ENCODE peak calls at places on chromosomes 4 and X, in five cellular contexts. N, X, Q, Z and R are unnamed samples.

GRCh38 chrX:70429759-70430158 is 6.6 kb downstream of the GDPD2 start:
- DNase-seq in N (no peak), X (no peak), Q (no peak), Z (no peak), R (no peak)

GRCh38 chr4:147546341-147546740 is 65.4 kb downstream of the EDNRA start:
- DNase-seq in N (no peak), X (no peak), Q (no peak), Z (peak), R (no peak)

GRCh38 chr4:81195475-81195874 is 19.5 kb downstream of the PRKG2 start:
- DNase-seq in N (no peak), X (no peak), Q (no peak), Z (no peak), R (no peak)

GRCh38 chr4:82248903-82249632 is 124.7 kb downstream of the HNRNPD start:
- DNase-seq in N (no peak), X (no peak), Q (no peak), Z (no peak), R (no peak)

GRCh38 chr4:87391783-87392054 is 731 bp upstream of the HSD17B11 start:
- DNase-seq in N (no peak), X (no peak), Q (no peak), Z (peak), R (no peak)

GRCh38 chrX:54043696-54044125 is 562 bp downstream of the PHF8 start:
- DNase-seq in N (peak), X (peak), Q (peak), Z (peak), R (peak)

GRCh38 chr4:81919810-81920209 is 448.1 kb upstream of the RASGEF1B start:
- DNase-seq in N (no peak), X (no peak), Q (no peak), Z (no peak), R (peak)

GRCh38 chr4:78776729-78777555 is 792 bp downstream of the BMP2K start:
- DNase-seq in N (peak), X (peak), Q (peak), Z (peak), R (peak)

GRCh38 chr4:18051281-18051680 is 29.7 kb upstream of the LCORL start:
- DNase-seq in N (no peak), X (no peak), Q (no peak), Z (no peak), R (no peak)

GRCh38 chrX:39874202-39874816 is 223.4 kb downstream of the BCOR start:
- DNase-seq in N (no peak), X (no peak), Q (peak), Z (no peak), R (peak)

GRCh38 chrX:110671068-110671803 is 124.4 kb downstream of the CHRDL1 start:
- DNase-seq in N (no peak), X (no peak), Q (no peak), Z (no peak), R (no peak)

GRCh38 chr4:32148120-32148666 is 1428.0 kb downstream of the PCDH7 start:
- DNase-seq in N (peak), X (no peak), Q (no peak), Z (peak), R (no peak)

GRCh38 chr4:133969202-133969873 is 232.3 kb downstream of the PABPC4L start:
- DNase-seq in N (no peak), X (no peak), Q (no peak), Z (peak), R (no peak)

GRCh38 chr4:160129439-160129838 is 1026.6 kb downstream of the RAPGEF2 start:
- DNase-seq in N (no peak), X (no peak), Q (no peak), Z (no peak), R (no peak)

GRCh38 chr4:185204238-185204910 is 574 bp upstream of the CFAP97 start:
- DNase-seq in N (no peak), X (peak), Q (no peak), Z (no peak), R (peak)

GRCh38 chrX:56947695-56948094 is 47.6 kb downstream of the SPIN3 start:
- DNase-seq in N (no peak), X (no peak), Q (no peak), Z (peak), R (no peak)

GRCh38 chr4:88027611-88028608 is 20.5 kb downstream of the PKD2 start:
- DNase-seq in N (no peak), X (no peak), Q (no peak), Z (peak), R (no peak)

GRCh38 chrX:129540725-129541184 is 696 bp downstream of the OCRL start:
- DNase-seq in N (no peak), X (peak), Q (peak), Z (peak), R (no peak)

GRCh38 chr4:90281956-90282355 is 154.8 kb downstream of the CCSER1 start:
- DNase-seq in N (no peak), X (no peak), Q (no peak), Z (no peak), R (no peak)

GRCh38 chr4:52001616-52002015 is 18.5 kb downstream of the LRRC66 start:
- DNase-seq in N (no peak), X (no peak), Q (no peak), Z (no peak), R (no peak)

GRCh38 chr4:74583757-74584156 is 138.8 kb downstream of the AREG start:
- DNase-seq in N (no peak), X (no peak), Q (no peak), Z (no peak), R (no peak)

GRCh38 chr4:123190176-123190575 is 206.4 kb upstream of the SPRY1 start:
- DNase-seq in N (no peak), X (no peak), Q (no peak), Z (no peak), R (no peak)

GRCh38 chrX:143634701-143635442 is 1.0 kb downstream of the SLITRK4 start:
- DNase-seq in N (peak), X (no peak), Q (no peak), Z (no peak), R (no peak)

GRCh38 chr4:81786063-81786763 is 314.5 kb upstream of the RASGEF1B start:
- DNase-seq in N (no peak), X (no peak), Q (no peak), Z (no peak), R (no peak)

GRCh38 chr4:155761916-155762315 is 3.1 kb downstream of the GUCY1B1 start:
- DNase-seq in N (peak), X (no peak), Q (no peak), Z (no peak), R (no peak)

GRCh38 chr4:40946652-40947051 is 196.9 kb downstream of the NSUN7 start:
- DNase-seq in N (no peak), X (no peak), Q (no peak), Z (no peak), R (no peak)

GRCh38 chr4:176436500-176436973 is 116.8 kb downstream of the SPCS3 start:
- DNase-seq in N (no peak), X (peak), Q (no peak), Z (peak), R (no peak)

GRCh38 chrX:151416521-151417048 is 19.6 kb downstream of the VMA21 start:
- DNase-seq in N (no peak), X (no peak), Q (no peak), Z (no peak), R (peak)

GRCh38 chrX:19392703-19393102 is 49.0 kb downstream of the PDHA1 start:
- DNase-seq in N (no peak), X (no peak), Q (no peak), Z (no peak), R (no peak)

GRCh38 chr4:128810331-128810870 is 901 bp downstream of the JADE1 start:
- DNase-seq in N (peak), X (peak), Q (peak), Z (no peak), R (peak)

GRCh38 chr4:74624351-74625151 is 169.8 kb downstream of the BTC start:
- DNase-seq in N (no peak), X (no peak), Q (no peak), Z (peak), R (no peak)

GRCh38 chrX:16603822-16604221 is 46.1 kb upstream of the S100G start:
- DNase-seq in N (no peak), X (no peak), Q (no peak), Z (peak), R (no peak)

DNA sequence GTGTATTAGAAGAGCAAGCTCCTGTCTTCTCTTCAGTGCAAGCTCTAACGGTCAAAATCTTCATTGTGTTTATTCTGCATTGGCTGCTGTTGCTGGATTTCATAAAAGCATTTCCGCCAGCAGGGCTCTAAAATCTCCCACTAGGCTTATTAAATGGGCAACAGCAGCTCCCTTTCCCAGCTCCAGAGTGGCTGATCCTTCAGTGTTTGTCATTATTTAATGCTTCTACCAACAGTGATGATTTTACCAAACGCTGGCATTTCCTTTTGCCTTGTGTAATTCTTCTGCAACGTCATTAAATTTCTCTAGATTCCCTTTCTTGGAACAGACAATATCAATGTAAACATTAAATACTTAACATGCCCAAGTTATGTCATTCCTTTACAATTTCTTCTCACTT is 20.1 kb downstream of the SLC7A11 start:
- DNase-seq in N (no peak), X (no peak), Q (no peak), Z (peak), R (no peak)
- TF ChIP-seq CTCF in N (no peak), X (no peak), Q (no peak), Z (peak), R (no peak)

GRCh38 chrX:12447448-12448154 is 309.3 kb downstream of the FRMPD4 start:
- DNase-seq in N (no peak), X (no peak), Q (no peak), Z (peak), R (no peak)
- TF ChIP-seq CTCF in N (no peak), X (no peak), Q (no peak), Z (peak), R (no peak)

GRCh38 chr4:55347610-55348228 is 1.7 kb downstream of the SRD5A3 start:
- DNase-seq in N (no peak), X (peak), Q (no peak), Z (no peak), R (no peak)
- TF ChIP-seq CTCF in N (no peak), X (no peak), Q (no peak), Z (no peak), R (no peak)

DNA sequence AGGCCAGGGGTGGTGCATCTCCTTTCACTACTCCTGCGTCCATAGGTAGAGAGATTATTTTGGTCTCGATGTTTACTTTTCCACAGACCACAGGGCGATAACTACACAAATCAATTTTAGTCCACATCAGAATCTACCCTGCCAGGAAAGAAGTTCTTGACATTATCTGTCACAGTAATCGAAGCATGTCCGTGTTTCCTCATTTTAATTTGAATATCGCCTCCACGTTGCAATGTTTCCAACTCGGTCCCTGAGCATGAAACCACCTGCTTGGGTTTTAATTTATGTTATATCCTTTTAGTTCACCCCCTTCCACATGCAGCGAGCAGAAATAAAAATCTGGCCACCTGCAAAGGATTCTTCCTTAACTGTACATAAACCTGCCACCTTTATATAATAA is 100.1 kb upstream of the ATXN3L start:
- DNase-seq in N (no peak), X (peak), Q (no peak), Z (no peak), R (no peak)
- TF ChIP-seq CTCF in N (no peak), X (no peak), Q (peak), Z (no peak), R (no peak)

GRCh38 chrX:104253567-104254441 is 929 bp downstream of the ESX1 start:
- DNase-seq in N (peak), X (no peak), Q (peak), Z (no peak), R (peak)
- TF ChIP-seq CTCF in N (peak), X (no peak), Q (no peak), Z (no peak), R (no peak)

GRCh38 chrX:2373615-2374014 is 127.2 kb downstream of the DHRSX start:
- DNase-seq in N (no peak), X (no peak), Q (no peak), Z (no peak), R (no peak)
- TF ChIP-seq CTCF in N (no peak), X (no peak), Q (no peak), Z (no peak), R (no peak)

GRCh38 chr4:77020017-77020416 is 55.8 kb downstream of the CCNI start:
- DNase-seq in N (no peak), X (no peak), Q (no peak), Z (no peak), R (no peak)
- TF ChIP-seq CTCF in N (no peak), X (no peak), Q (no peak), Z (no peak), R (no peak)